ENCODE peak calls at places on chromosomes 16 and 17, in ten cellular contexts. B, V, Z, I, P, T, R, M, J and H are unnamed samples.

GRCh38 chr17:9765302-9765701 is 26.1 kb downstream of the DHRS7C start:
- DNase-seq in B (no peak), V (no peak), Z (no peak), I (no peak), P (no peak), T (no peak), R (no peak), M (no peak), J (no peak), H (no peak)

GRCh38 chr17:73952498-73953205 is 250.8 kb upstream of the RPL38 start:
- DNase-seq in B (peak; percentile 49), V (no peak), Z (peak; percentile 75), I (no peak), P (no peak), T (no peak), R (peak; percentile 54), M (no peak), J (peak; percentile 64), H (no peak)

GRCh38 chr17:10843806-10844205 is 5.9 kb upstream of the PIRT start:
- DNase-seq in B (no peak), V (no peak), Z (peak; percentile 57), I (no peak), P (no peak), T (no peak), R (no peak), M (peak; percentile 2), J (peak; percentile 62), H (no peak)

GRCh38 chr17:41750866-41751265 is 16.4 kb upstream of the HAP1 start:
- DNase-seq in B (no peak), V (no peak), Z (no peak), I (no peak), P (no peak), T (no peak), R (no peak), M (no peak), J (no peak), H (no peak)

GRCh38 chr16:84055801-84056634 is 13.4 kb upstream of the SLC38A8 start:
- DNase-seq in B (no peak), V (no peak), Z (no peak), I (no peak), P (no peak), T (no peak), R (no peak), M (no peak), J (no peak), H (no peak)

GRCh38 chr17:50266384-50267073 is 7.7 kb upstream of the TMEM92 start:
- DNase-seq in B (no peak), V (peak; percentile 93), Z (no peak), I (no peak), P (peak; percentile 69), T (no peak), R (no peak), M (peak; percentile 92), J (peak; percentile 40), H (peak; percentile 91)

GRCh38 chr17:149231-149630 is 11.9 kb downstream of the SCGB1C2 start:
- DNase-seq in B (no peak), V (no peak), Z (no peak), I (no peak), P (no peak), T (no peak), R (no peak), M (no peak), J (no peak), H (no peak)

GRCh38 chr17:81535007-81535328 is 6.8 kb downstream of the FSCN2 start:
- DNase-seq in B (no peak), V (no peak), Z (no peak), I (no peak), P (no peak), T (no peak), R (no peak), M (no peak), J (no peak), H (no peak)

GRCh38 chr16:89982318-89982717 is 33.8 kb downstream of the DEF8 start:
- DNase-seq in B (no peak), V (no peak), Z (no peak), I (no peak), P (no peak), T (no peak), R (no peak), M (no peak), J (no peak), H (no peak)

GRCh38 chr17:82116246-82116645 is 18.2 kb upstream of the FASN start:
- DNase-seq in B (no peak), V (no peak), Z (no peak), I (no peak), P (no peak), T (no peak), R (no peak), M (no peak), J (no peak), H (no peak)

GRCh38 chr17:40803617-40804082 is 3.9 kb upstream of the KRT28 start:
- DNase-seq in B (peak; percentile 75), V (peak; percentile 82), Z (peak; percentile 85), I (peak; percentile 19), P (peak; percentile 76), T (peak; percentile 50), R (peak; percentile 73), M (peak; percentile 95), J (peak; percentile 84), H (peak; percentile 71)

GRCh38 chr16:79751785-79752184 is 151.2 kb upstream of the MAF start:
- DNase-seq in B (no peak), V (no peak), Z (no peak), I (peak; percentile 32), P (peak; percentile 70), T (no peak), R (no peak), M (no peak), J (peak; percentile 42), H (no peak)

GRCh38 chr16:2842340-2843000 is 12.4 kb downstream of the ZG16B start:
- DNase-seq in B (peak; percentile 76), V (no peak), Z (peak; percentile 14), I (no peak), P (no peak), T (peak; percentile 68), R (no peak), M (peak; percentile 34), J (peak; percentile 53), H (no peak)

GRCh38 chr16:5571446-5571845 is 473.9 kb upstream of the EEF2KMT start:
- DNase-seq in B (no peak), V (no peak), Z (no peak), I (no peak), P (no peak), T (no peak), R (no peak), M (no peak), J (no peak), H (no peak)

GRCh38 chr16:3965781-3966582 is 85.5 kb upstream of the CREBBP start:
- DNase-seq in B (no peak), V (no peak), Z (no peak), I (no peak), P (no peak), T (no peak), R (no peak), M (no peak), J (no peak), H (no peak)

GRCh38 chr16:3964686-3965290 is 84.3 kb upstream of the CREBBP start:
- DNase-seq in B (no peak), V (no peak), Z (no peak), I (no peak), P (no peak), T (no peak), R (no peak), M (no peak), J (no peak), H (no peak)

GRCh38 chr16:3965306-3965705 is 84.8 kb upstream of the CREBBP start:
- DNase-seq in B (no peak), V (no peak), Z (no peak), I (no peak), P (no peak), T (no peak), R (no peak), M (no peak), J (no peak), H (no peak)

GRCh38 chr16:3968556-3968955 is 88.0 kb upstream of the CREBBP start:
- DNase-seq in B (no peak), V (no peak), Z (no peak), I (no peak), P (no peak), T (no peak), R (no peak), M (no peak), J (no peak), H (no peak)

DNA sequence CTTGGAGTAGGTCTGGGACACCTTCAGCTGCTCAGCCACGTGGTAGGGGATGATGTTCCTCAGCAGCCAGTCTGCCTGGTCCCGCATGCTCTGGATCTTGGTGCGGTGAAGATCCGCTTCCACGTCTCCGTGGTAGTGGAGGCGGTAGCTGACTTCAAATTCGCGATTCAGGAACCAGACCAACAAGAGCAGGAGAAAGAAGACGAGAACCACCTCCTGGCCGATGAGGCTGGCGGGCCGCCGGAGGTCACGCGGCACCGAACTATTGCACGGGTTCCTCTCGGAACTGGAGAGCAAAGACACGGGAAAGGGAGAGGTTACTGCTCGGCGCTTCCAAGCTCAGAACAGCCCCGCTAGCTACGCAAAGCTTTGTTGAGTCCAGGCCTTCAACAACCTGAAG is 86.2 kb upstream of the CREBBP start:
- DNase-seq in B (no peak), V (no peak), Z (no peak), I (no peak), P (no peak), T (no peak), R (no peak), M (no peak), J (no peak), H (no peak)
- H3K27me3 ChIP-seq in B (no peaks in the 10 kb centered on the region), V (no peaks in the 10 kb centered on the region), Z (no peaks in the 10 kb centered on the region), I (no peaks in the 10 kb centered on the region), P (no peaks in the 10 kb centered on the region), T (no peaks in the 10 kb centered on the region), R (no peaks in the 10 kb centered on the region), M (no peaks in the 10 kb centered on the region), J (no peaks in the 10 kb centered on the region), H (no peaks in the 10 kb centered on the region)

GRCh38 chr16:86566966-86567700 is 504 bp downstream of the FOXC2 start:
- DNase-seq in B (no peak), V (no peak), Z (peak; percentile 79), I (no peak), P (no peak), T (no peak), R (no peak), M (peak; percentile 86), J (no peak), H (peak; percentile 90)
- H3K27me3 ChIP-seq in B (peaks cover 36% of the 10 kb centered on the region), V (no peaks in the 10 kb centered on the region), Z (peaks cover 72% of the 10 kb centered on the region), I (peaks cover 86% of the 10 kb centered on the region), P (no peaks in the 10 kb centered on the region), T (peaks cover 38% of the 10 kb centered on the region), R (peaks cover 82% of the 10 kb centered on the region), M (peaks cover 3% of the 10 kb centered on the region), J (peaks cover 76% of the 10 kb centered on the region), H (no peaks in the 10 kb centered on the region)

DNA sequence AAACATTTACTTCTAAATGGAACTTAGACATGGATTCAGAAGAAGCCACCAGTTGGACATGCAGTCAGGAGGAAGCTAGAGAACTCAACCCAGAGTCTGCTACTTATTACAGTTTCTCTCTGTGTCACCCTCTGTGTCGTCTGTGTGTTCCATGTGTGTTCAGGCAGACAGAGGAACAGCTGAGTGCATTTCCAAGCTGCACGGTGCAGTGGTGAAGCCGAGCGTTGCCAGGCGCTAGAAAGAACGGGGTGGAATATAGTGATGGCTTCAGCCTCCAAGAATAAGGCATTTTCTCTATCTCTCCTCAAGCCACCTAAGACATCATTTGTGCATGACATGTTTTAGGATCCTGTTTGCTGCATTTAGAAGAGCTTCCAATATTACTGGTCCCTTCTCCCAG is 101.1 kb upstream of the CCL2 start:
- DNase-seq in B (no peak), V (no peak), Z (no peak), I (no peak), P (no peak), T (no peak), R (no peak), M (no peak), J (no peak), H (no peak)
- H3K27me3 ChIP-seq in B (peaks cover 6% of the 10 kb centered on the region), V (no peaks in the 10 kb centered on the region), Z (peaks cover 60% of the 10 kb centered on the region), I (peaks cover 32% of the 10 kb centered on the region), P (peaks cover 46% of the 10 kb centered on the region), T (peaks cover 10% of the 10 kb centered on the region), R (peaks cover 34% of the 10 kb centered on the region), M (peaks cover 49% of the 10 kb centered on the region), J (peaks cover 7% of the 10 kb centered on the region), H (peaks cover 16% of the 10 kb centered on the region)

GRCh38 chr17:48791128-48792032 is 25.6 kb downstream of the TTLL6 start:
- DNase-seq in B (peak; percentile 16), V (peak; percentile 99), Z (peak; percentile 87), I (peak; percentile 25), P (peak; percentile 79), T (no peak), R (peak; percentile 67), M (peak; percentile 92), J (peak; percentile 95), H (peak; percentile 73)
- H3K27me3 ChIP-seq in B (peaks cover 2% of the 10 kb centered on the region), V (no peaks in the 10 kb centered on the region), Z (peaks cover 70% of the 10 kb centered on the region), I (peaks cover 17% of the 10 kb centered on the region), P (peaks cover 65% of the 10 kb centered on the region), T (peaks cover 3% of the 10 kb centered on the region), R (peaks cover 66% of the 10 kb centered on the region), M (peaks cover 22% of the 10 kb centered on the region), J (no peaks in the 10 kb centered on the region), H (peaks cover 32% of the 10 kb centered on the region)